ENCODE peak calls at places on chromosomes 6 and 20, in seven cellular contexts. D is glutamatergic neuron, L is C1 segment of cervical spinal cord, C is bronchial epithelial cell, T is mesothelial cell of epicardium, B is RWPE1, F is cardiac fibroblast. S is an unnamed sample.

GRCh38 chr6:3419624-3420272 is 37.1 kb downstream of the SLC22A23 start:
- DNase-seq in C (peak; percentile 95), T (no peak), F (peak; percentile 95), L (no peak), D (no peak), B (no peak), S (no peak)

GRCh38 chr6:39007575-39007974 is 41.0 kb upstream of the GLP1R start:
- DNase-seq in B (no peak), L (no peak), F (no peak), D (no peak), C (no peak), T (no peak), S (no peak)

GRCh38 chr20:24027229-24027628 is 38.6 kb upstream of the GGTLC1 start:
- DNase-seq in B (no peak), L (no peak), F (peak; percentile 58), D (no peak), C (peak; percentile 45), T (no peak), S (no peak)

GRCh38 chr6:21109421-21110178 is 484.0 kb upstream of the SOX4 start:
- DNase-seq in D (no peak), T (no peak), B (peak; percentile 19), L (no peak), C (peak; percentile 61), F (peak; percentile 70), S (no peak)

GRCh38 chr6:30744054-30744805 is at the start of gene IER3:
- DNase-seq in B (peak; percentile 84), T (peak; percentile 82), F (peak; percentile 98), D (peak; percentile 87), C (peak; percentile 95), L (peak; percentile 23), S (peak; percentile 86)

GRCh38 chr6:158815379-158815724 is 3.8 kb downstream of the EZR start:
- DNase-seq in F (no peak), C (no peak), B (no peak), L (no peak), T (no peak), D (no peak), S (no peak)

GRCh38 chr6:135852775-135853174 is 1.3 kb downstream of the PDE7B start:
- DNase-seq in B (no peak), L (no peak), C (no peak), D (no peak), T (no peak), F (peak; percentile 33), S (no peak)

GRCh38 chr6:121917834-121918559 is 481.5 kb upstream of the HSF2 start:
- DNase-seq in L (no peak), D (no peak), T (no peak), F (peak; percentile 15), C (peak; percentile 88), B (peak; percentile 7), S (no peak)

GRCh38 chr6:24666097-24666615 is 543 bp downstream of the TDP2 start:
- DNase-seq in L (no peak), C (peak; percentile 47), T (peak; percentile 72), F (no peak), B (peak; percentile 51), D (peak; percentile 66), S (no peak)

GRCh38 chr20:51331466-51331865 is 211.1 kb downstream of the NFATC2 start:
- DNase-seq in F (peak; percentile 41), B (no peak), L (no peak), D (no peak), C (no peak), T (no peak), S (no peak)

GRCh38 chr6:17381429-17382147 is 11.8 kb upstream of the CAP2 start:
- DNase-seq in B (no peak), C (no peak), F (peak; percentile 57), D (no peak), L (peak; percentile 9), T (no peak), S (no peak)

GRCh38 chr20:25865715-25866656 is 169.3 kb upstream of the ZNF337 start:
- DNase-seq in F (peak; percentile 79), B (peak; percentile 30), C (peak; percentile 52), D (peak; percentile 88), L (peak; percentile 85), T (peak; percentile 69), S (peak; percentile 89)

GRCh38 chr6:134420638-134421181 is 102.8 kb upstream of the SGK1 start:
- DNase-seq in D (no peak), L (no peak), C (peak; percentile 89), B (peak; percentile 77), T (no peak), F (peak; percentile 86), S (no peak)

GRCh38 chr6:158255280-158255973 is 56.8 kb upstream of the TULP4 start:
- DNase-seq in B (no peak), D (peak; percentile 38), L (no peak), C (no peak), F (no peak), T (no peak), S (no peak)

GRCh38 chr6:110537208-110538123 is 61.1 kb upstream of the SLC22A16 start:
- DNase-seq in C (peak; percentile 97), B (peak; percentile 77), F (peak; percentile 97), T (no peak), D (no peak), L (no peak), S (no peak)

GRCh38 chr20:32538526-32538918 is 46.6 kb downstream of the NOL4L start:
- DNase-seq in T (peak; percentile 74), C (no peak), B (no peak), L (no peak), D (peak; percentile 46), F (no peak), S (no peak)

GRCh38 chr6:129832299-129832698 is 28.8 kb downstream of the TMEM244 start:
- DNase-seq in T (no peak), C (no peak), F (no peak), D (no peak), B (no peak), L (no peak), S (no peak)

GRCh38 chr6:109036588-109037320 is 57.9 kb downstream of the SESN1 start:
- DNase-seq in F (no peak), C (no peak), L (no peak), D (no peak), T (no peak), B (no peak), S (no peak)

GRCh38 chr6:4512101-4512500 is 264.1 kb upstream of the CDYL start:
- DNase-seq in C (no peak), F (no peak), B (no peak), L (no peak), T (no peak), D (no peak), S (no peak)

GRCh38 chr6:38443750-38444149 is 196.0 kb downstream of the BTBD9 start:
- DNase-seq in F (no peak), B (no peak), D (no peak), L (no peak), C (peak; percentile 32), T (no peak), S (no peak)

GRCh38 chr6:142342986-142343385 is 41.2 kb downstream of the ADGRG6 start:
- DNase-seq in D (no peak), T (no peak), B (no peak), C (no peak), F (no peak), L (no peak), S (no peak)